ENCODE peak calls at places on chromosomes 5 and 9, in nine cellular contexts. T is HFFc6, O is endothelial cell, Z is colonic mucosa, L is adrenal gland, K is type B pancreatic cell, F is GM06990, M is GM20000, D is fibroblast of pulmonary artery. J is an unnamed sample.

GRCh38 chr9:33778700-33779351 is 16.5 kb upstream of the PRSS3 start:
- DNase-seq in T (peak), O (peak), Z (peak), L (peak), K (no peak), F (peak), M (peak), D (peak), J (no peak)

GRCh38 chr9:36037580-36038169 is 962 bp downstream of the RECK start:
- DNase-seq in T (no peak), O (no peak), Z (no peak), L (no peak), K (no peak), F (no peak), M (no peak), D (no peak), J (no peak)

GRCh38 chr5:105587963-105588662 is 2025.5 kb upstream of the NUDT12 start:
- DNase-seq in T (no peak), O (no peak), Z (no peak), L (no peak), K (no peak), F (no peak), M (no peak), D (no peak), J (no peak)

GRCh38 chr5:92378961-92379611 is 996.0 kb upstream of the ARRDC3 start:
- DNase-seq in T (no peak), O (no peak), Z (no peak), L (no peak), K (no peak), F (no peak), M (no peak), D (peak), J (no peak)

GRCh38 chr5:109946610-109947009 is 256.9 kb downstream of the MAN2A1 start:
- DNase-seq in T (no peak), O (no peak), Z (no peak), L (no peak), K (no peak), F (no peak), M (no peak), D (no peak), J (no peak)

GRCh38 chr9:25003686-25004085 is 458.0 kb upstream of the IZUMO3 start:
- DNase-seq in T (no peak), O (peak), Z (no peak), L (no peak), K (no peak), F (no peak), M (no peak), D (no peak), J (no peak)

GRCh38 chr5:95731571-95732554 is 727 bp downstream of the RHOBTB3 start:
- DNase-seq in T (no peak), O (peak), Z (peak), L (peak), K (peak), F (peak), M (peak), D (peak), J (peak)

GRCh38 chr5:10577371-10578291 is 13.8 kb downstream of the ANKRD33B start:
- DNase-seq in T (peak), O (no peak), Z (no peak), L (no peak), K (peak), F (peak), M (no peak), D (peak), J (no peak)

GRCh38 chr5:112640495-112640894 is 97.2 kb upstream of the APC start:
- DNase-seq in T (peak), O (no peak), Z (no peak), L (no peak), K (no peak), F (no peak), M (no peak), D (no peak), J (no peak)

GRCh38 chr5:73797142-73797530 is 171.1 kb downstream of the ARHGEF28 start:
- DNase-seq in T (peak), O (no peak), Z (no peak), L (no peak), K (no peak), F (no peak), M (no peak), D (peak), J (no peak)

GRCh38 chr5:94153736-94154450 is 412.5 kb upstream of the POU5F2 start:
- DNase-seq in T (no peak), O (no peak), Z (no peak), L (no peak), K (no peak), F (peak), M (no peak), D (peak), J (no peak)

GRCh38 chr9:126722252-126722921 is 82.5 kb upstream of the ZBTB43 start:
- DNase-seq in T (no peak), O (peak), Z (peak), L (peak), K (no peak), F (peak), M (peak), D (peak), J (peak)

GRCh38 chr9:137049544-137050449 is 3.8 kb upstream of the NPDC1 start:
- DNase-seq in T (no peak), O (peak), Z (peak), L (no peak), K (no peak), F (no peak), M (peak), D (peak), J (no peak)

GRCh38 chr5:151218177-151218576 is 5.7 kb downstream of the CCDC69 start:
- DNase-seq in T (no peak), O (no peak), Z (no peak), L (no peak), K (no peak), F (no peak), M (no peak), D (no peak), J (no peak)

GRCh38 chr5:151222054-151222768 is 1.7 kb downstream of the CCDC69 start:
- DNase-seq in T (no peak), O (no peak), Z (no peak), L (no peak), K (no peak), F (no peak), M (no peak), D (no peak), J (no peak)

GRCh38 chr5:151219138-151219537 is 4.8 kb downstream of the CCDC69 start:
- DNase-seq in T (no peak), O (no peak), Z (no peak), L (no peak), K (no peak), F (no peak), M (no peak), D (no peak), J (no peak)

GRCh38 chr5:151221574-151221973 is 2.3 kb downstream of the CCDC69 start:
- DNase-seq in T (no peak), O (no peak), Z (no peak), L (no peak), K (no peak), F (no peak), M (no peak), D (no peak), J (no peak)

GRCh38 chr5:151219789-151220188 is 4.1 kb downstream of the CCDC69 start:
- DNase-seq in T (no peak), O (no peak), Z (no peak), L (no peak), K (no peak), F (no peak), M (no peak), D (no peak), J (no peak)
- TF ChIP-seq CTCF in T (peak), O (no peak), Z (no peak), L (no peak), K (no peak), F (peak), M (peak), D (peak), J (no peak)

DNA sequence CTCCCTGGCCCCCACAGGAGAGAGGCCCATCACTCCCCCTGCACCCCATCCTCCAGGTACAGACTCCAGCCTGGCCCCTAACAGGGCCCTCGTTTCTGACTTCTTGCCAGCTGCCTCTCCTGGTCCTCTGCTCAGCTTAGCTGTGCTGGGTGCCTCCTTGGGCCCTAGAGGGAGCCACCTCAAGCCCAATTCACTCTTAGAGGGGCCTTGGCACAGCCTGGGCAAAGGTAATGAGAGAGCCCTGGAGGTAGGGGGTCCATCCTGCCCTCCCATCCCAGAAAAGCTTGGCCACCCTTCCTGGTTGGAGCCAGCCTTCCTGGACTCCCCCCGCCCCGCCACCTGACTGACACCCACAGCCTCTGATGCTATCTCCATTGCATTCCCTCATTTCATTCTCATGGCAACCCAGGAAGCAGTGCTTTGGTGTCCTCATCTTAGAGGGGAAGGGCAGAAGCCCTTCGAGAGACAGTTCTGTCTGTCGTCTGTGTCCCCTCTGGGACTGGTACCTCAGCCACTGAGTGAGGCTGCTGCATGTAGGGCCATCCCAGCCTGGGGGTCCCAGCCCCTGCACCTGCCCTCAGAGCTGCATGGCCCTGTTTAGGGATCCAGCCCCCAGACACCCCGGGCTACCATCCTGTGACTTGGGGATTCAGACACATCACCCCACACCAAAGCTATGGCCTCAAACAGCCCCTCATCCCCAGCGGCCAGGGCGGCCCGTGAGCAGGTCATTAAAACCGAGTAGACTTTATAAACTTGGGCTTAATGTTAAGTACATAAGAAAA is 95.5 kb downstream of the BARX1 start:
- DNase-seq in T (no peak), O (no peak), Z (no peak), L (no peak), K (no peak), F (no peak), M (no peak), D (no peak), J (no peak)
- TF ChIP-seq CTCF in T (no peak), O (no peak), Z (no peak), L (no peak), K (no peak), F (peak), M (no peak), D (no peak), J (no peak)

GRCh38 chr5:103037673-103038455 is 82.1 kb downstream of the GIN1 start:
- DNase-seq in T (no peak), O (no peak), Z (no peak), L (no peak), K (no peak), F (no peak), M (no peak), D (no peak), J (no peak)
- TF ChIP-seq CTCF in T (peak), O (no peak), Z (no peak), L (no peak), K (no peak), F (no peak), M (no peak), D (no peak), J (no peak)

GRCh38 chr5:164472150-164472549 is 966.7 kb downstream of the MAT2B start:
- DNase-seq in T (no peak), O (no peak), Z (no peak), L (no peak), K (no peak), F (no peak), M (no peak), D (no peak), J (no peak)

GRCh38 chr5:164481270-164481669 is 975.9 kb downstream of the MAT2B start:
- DNase-seq in T (no peak), O (no peak), Z (no peak), L (no peak), K (no peak), F (no peak), M (no peak), D (no peak), J (no peak)

GRCh38 chr5:164475339-164475977 is 970.0 kb downstream of the MAT2B start:
- DNase-seq in T (no peak), O (no peak), Z (no peak), L (no peak), K (no peak), F (no peak), M (no peak), D (peak), J (no peak)
- TF ChIP-seq CTCF in T (peak), O (peak), Z (peak), L (no peak), K (peak), F (peak), M (peak), D (peak), J (peak)

GRCh38 chr9:17528859-17529258 is 50.0 kb upstream of the SH3GL2 start:
- DNase-seq in T (no peak), O (no peak), Z (no peak), L (no peak), K (no peak), F (no peak), M (no peak), D (peak), J (no peak)
- TF ChIP-seq CTCF in T (peak), O (peak), Z (no peak), L (peak), K (peak), F (peak), M (no peak), D (peak), J (peak)

DNA sequence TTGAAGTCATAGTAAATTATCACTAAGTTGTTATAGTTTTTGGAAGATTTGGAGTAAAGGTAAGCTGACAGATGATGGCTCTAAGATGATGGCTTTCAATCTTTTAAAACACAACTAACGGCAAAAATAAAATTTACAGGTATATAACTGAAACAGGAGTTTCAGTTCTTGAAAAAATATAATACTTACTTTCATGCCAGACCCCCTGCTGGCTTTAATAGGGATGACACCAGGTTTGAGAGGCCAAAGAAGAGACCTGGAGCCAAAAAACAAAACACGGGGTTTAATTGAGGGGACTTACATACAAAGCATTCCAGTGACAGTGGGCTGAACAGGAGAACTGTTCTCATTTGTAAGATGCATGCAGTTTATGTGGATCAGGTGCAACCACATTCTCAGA is 301.7 kb upstream of the PCSK5 start:
- DNase-seq in T (no peak), O (no peak), Z (no peak), L (no peak), K (no peak), F (no peak), M (no peak), D (no peak), J (no peak)
- TF ChIP-seq CTCF in T (peak), O (peak), Z (no peak), L (no peak), K (peak), F (peak), M (peak), D (no peak), J (peak)

J was measured in osteocyte.